ENCODE peak calls at places on chromosomes 5 and 9, in six cellular contexts. X, B, T, S, G and U are unnamed samples.

GRCh38 chr5:168770036-168770498 is 190.9 kb upstream of the PANK3 start:
- DNase-seq in X (no peak), B (no peak), T (no peak), S (no peak), G (no peak), U (no peak)

GRCh38 chr5:154193636-154194035 is 3.1 kb downstream of the GALNT10 start:
- DNase-seq in X (no peak), B (no peak), T (no peak), S (no peak), G (no peak), U (no peak)

GRCh38 chr5:18967637-18968036 is 1020.4 kb downstream of the CDH18 start:
- DNase-seq in X (no peak), B (no peak), T (no peak), S (no peak), G (no peak), U (no peak)

GRCh38 chr9:33029106-33029788 is 4.2 kb downstream of the DNAJA1 start:
- DNase-seq in X (no peak), B (no peak), T (no peak), S (no peak), G (no peak), U (no peak)

GRCh38 chr5:138470322-138471285 is 5.3 kb downstream of the EGR1 start:
- DNase-seq in X (no peak), B (no peak), T (peak; percentile 31), S (peak; percentile 8), G (no peak), U (no peak)

GRCh38 chr9:78143281-78144007 is 92.4 kb upstream of the CEP78 start:
- DNase-seq in X (no peak), B (no peak), T (no peak), S (peak; percentile 57), G (no peak), U (no peak)

GRCh38 chr9:91119147-91119546 is 242.6 kb downstream of the AUH start:
- DNase-seq in X (no peak), B (no peak), T (no peak), S (no peak), G (no peak), U (no peak)

GRCh38 chr5:137890850-137891249 is 1.6 kb downstream of the PKD2L2 start:
- DNase-seq in X (no peak), B (no peak), T (no peak), S (no peak), G (no peak), U (no peak)

GRCh38 chr9:131633491-131634031 is 88.2 kb downstream of the PRRT1B start:
- DNase-seq in X (no peak), B (no peak), T (no peak), S (no peak), G (no peak), U (no peak)

GRCh38 chr9:81819859-81820546 is 108.2 kb upstream of the SPATA31D4 start:
- DNase-seq in X (no peak), B (no peak), T (no peak), S (no peak), G (no peak), U (no peak)
- TF ChIP-seq POLR2AphosphoS5 in X (no peak), B (no peak), T (peak; percentile 22), S (no peak), G (peak; percentile 4), U (no peak)

GRCh38 chr5:131795879-131796792 is 681 bp downstream of the FNIP1 start:
- DNase-seq in X (peak; percentile 13), B (peak; percentile 80), T (peak; percentile 70), S (peak; percentile 65), G (peak; percentile 91), U (no peak)

GRCh38 chr5:131795128-131795719 is 1.6 kb downstream of the FNIP1 start:
- DNase-seq in X (no peak), B (no peak), T (no peak), S (no peak), G (no peak), U (no peak)

GRCh38 chr5:131792900-131793299 is 3.9 kb downstream of the FNIP1 start:
- DNase-seq in X (no peak), B (no peak), T (no peak), S (no peak), G (no peak), U (no peak)

GRCh38 chr5:131794596-131794995 is 2.2 kb downstream of the FNIP1 start:
- DNase-seq in X (no peak), B (no peak), T (no peak), S (no peak), G (no peak), U (no peak)

GRCh38 chr5:131796793-131797693 is at the start of gene FNIP1:
- DNase-seq in X (peak; percentile 98), B (peak; percentile 99), T (peak; percentile 100), S (peak; percentile 99), G (peak; percentile 100), U (peak; percentile 78)
- TF ChIP-seq POLR2AphosphoS5 in X (peak; percentile 54), B (peak; percentile 94), T (peak; percentile 96), S (peak; percentile 90), G (peak; percentile 99), U (peak; percentile 79)

DNA sequence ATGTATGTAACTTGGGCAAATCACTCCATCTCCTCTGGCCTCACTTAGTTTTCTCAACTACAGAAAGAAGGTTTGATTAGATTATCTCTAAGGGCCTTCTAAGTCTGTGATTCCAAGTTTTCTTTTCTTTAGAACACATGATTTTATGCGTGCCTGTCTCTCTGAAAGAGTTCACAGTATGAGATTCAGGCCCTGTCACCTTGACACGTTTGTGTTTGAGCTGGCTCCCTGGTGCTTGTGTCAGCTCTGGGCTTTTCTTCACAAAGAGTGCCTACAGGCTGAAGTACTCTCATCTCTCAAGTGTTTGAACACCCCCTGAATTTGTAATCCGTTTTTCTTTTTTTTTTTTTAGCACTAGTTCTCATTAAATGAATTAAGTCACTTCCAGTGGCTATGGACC is 306.9 kb upstream of the C9orf72 start:
- DNase-seq in X (no peak), B (no peak), T (no peak), S (no peak), G (no peak), U (no peak)
- TF ChIP-seq POLR2AphosphoS5 in X (no peak), B (no peak), T (no peak), S (no peak), G (no peak), U (no peak)

GRCh38 chr5:180093241-180093640 is 21.7 kb upstream of the RNF130 start:
- DNase-seq in X (no peak), B (no peak), T (no peak), S (no peak), G (no peak), U (no peak)

GRCh38 chr5:180090769-180091546 is 19.4 kb upstream of the RNF130 start:
- DNase-seq in X (no peak), B (peak; percentile 56), T (peak; percentile 41), S (peak; percentile 43), G (no peak), U (no peak)

GRCh38 chr5:180095545-180095944 is 24.0 kb upstream of the RNF130 start:
- DNase-seq in X (no peak), B (no peak), T (no peak), S (no peak), G (no peak), U (no peak)

GRCh38 chr5:180096616-180097015 is 25.1 kb upstream of the RNF130 start:
- DNase-seq in X (no peak), B (no peak), T (no peak), S (no peak), G (no peak), U (no peak)

GRCh38 chr5:180093651-180094382 is 22.3 kb upstream of the RNF130 start:
- DNase-seq in X (no peak), B (no peak), T (no peak), S (no peak), G (no peak), U (no peak)
- TF ChIP-seq POLR2AphosphoS5 in X (no peak), B (no peak), T (no peak), S (no peak), G (no peak), U (no peak)

GRCh38 chr5:56346717-56347116 is 113.6 kb upstream of the ANKRD55 start:
- DNase-seq in X (no peak), B (no peak), T (no peak), S (no peak), G (no peak), U (no peak)

GRCh38 chr5:56349461-56349860 is 116.3 kb upstream of the ANKRD55 start:
- DNase-seq in X (no peak), B (no peak), T (no peak), S (no peak), G (no peak), U (no peak)

GRCh38 chr5:56350030-56350594 is 117.0 kb upstream of the ANKRD55 start:
- DNase-seq in X (no peak), B (no peak), T (no peak), S (no peak), G (no peak), U (no peak)

GRCh38 chr5:56352808-56353590 is 119.9 kb upstream of the ANKRD55 start:
- DNase-seq in X (no peak), B (no peak), T (no peak), S (peak; percentile 87), G (no peak), U (no peak)

DNA sequence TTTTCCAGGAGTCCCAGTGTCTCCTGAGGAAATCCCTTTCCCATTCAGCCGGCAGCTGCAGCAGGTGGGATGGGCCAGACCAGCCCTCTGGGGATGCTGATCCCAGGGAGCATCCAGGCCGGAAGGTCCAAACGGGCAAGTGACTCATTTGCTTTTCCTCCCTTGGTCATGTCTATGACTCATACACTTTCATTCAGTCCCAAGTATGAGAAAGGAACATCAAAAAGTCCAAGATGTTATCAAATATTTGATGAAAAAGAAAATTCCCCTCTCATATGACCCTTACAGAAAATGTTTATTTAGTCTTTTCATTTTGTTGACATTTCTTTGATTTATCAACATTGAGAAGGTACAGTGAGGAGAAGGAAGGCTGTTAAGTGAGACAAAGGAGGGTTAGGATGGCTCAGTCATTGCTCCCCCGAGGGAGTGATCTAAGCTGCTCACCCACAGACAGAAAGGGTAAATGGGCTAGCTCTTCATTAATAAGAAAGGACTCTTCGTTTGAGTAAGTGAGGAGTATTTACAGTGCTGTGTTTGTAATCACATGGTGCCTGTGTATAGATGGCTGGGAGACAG is 117.6 kb upstream of the ANKRD55 start:
- DNase-seq in X (no peak), B (no peak), T (peak; percentile 25), S (peak; percentile 98), G (peak; percentile 85), U (peak; percentile 74)
- TF ChIP-seq POLR2AphosphoS5 in X (no peak), B (peak; percentile 35), T (no peak), S (peak; percentile 88), G (peak; percentile 56), U (no peak)

DNA sequence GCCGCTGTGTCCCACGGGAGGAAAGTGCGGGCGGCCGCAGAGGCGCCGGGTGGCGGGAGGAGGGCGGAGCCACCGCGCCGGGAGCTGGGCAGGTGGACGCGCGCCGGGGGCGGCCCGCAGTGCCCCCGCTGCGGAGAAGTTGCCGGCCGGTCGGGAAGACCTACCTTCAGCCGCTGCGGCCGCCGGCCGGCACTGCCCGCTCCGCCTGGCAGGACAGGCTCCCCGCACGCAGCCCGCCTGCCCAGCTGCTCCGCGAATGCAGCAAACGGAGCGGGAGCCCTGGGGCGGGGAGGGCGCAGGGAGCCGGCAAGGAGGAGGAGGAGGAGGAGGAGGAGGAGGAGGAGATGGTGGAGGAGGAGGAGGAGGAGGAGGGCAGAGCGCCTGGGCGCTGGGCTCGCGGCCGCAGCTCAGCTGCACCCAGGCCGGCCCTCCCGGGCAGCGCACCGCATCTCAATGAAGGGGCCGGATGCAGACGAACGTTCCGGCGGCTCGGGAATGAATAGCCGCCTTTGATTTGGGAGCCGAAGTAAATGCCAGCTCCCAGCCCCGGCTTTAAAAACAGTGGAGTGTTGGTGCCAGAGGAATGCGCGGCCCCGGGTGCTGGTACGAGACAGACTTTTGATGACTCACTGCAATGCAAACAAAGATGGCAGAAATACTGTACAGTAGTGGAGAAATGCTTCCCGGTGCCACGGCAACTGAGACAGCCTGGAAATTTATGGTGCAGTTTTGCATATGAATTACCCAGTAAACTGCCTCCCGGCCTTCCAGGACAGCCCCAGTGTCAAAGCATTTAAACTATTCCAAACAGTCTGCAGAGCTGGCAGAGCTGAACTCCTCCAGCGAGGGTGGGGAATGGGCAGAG is 43.3 kb downstream of the NACC2 start:
- DNase-seq in X (peak; percentile 18), B (peak; percentile 85), T (peak; percentile 84), S (peak; percentile 96), G (peak; percentile 89), U (peak; percentile 64)
- TF ChIP-seq POLR2AphosphoS5 in X (no peak), B (no peak), T (peak; percentile 62), S (peak; percentile 53), G (peak; percentile 64), U (peak; percentile 50)